ENCODE peak calls at places on chromosomes 16 and 17, in four cellular contexts. K, Y, W and P are unnamed samples.

GRCh38 chr16:67149276-67150057 is 1.3 kb downstream of the B3GNT9 start:
- DNase-seq in Y (no peak), K (no peak), W (no peak), P (no peak)

GRCh38 chr16:59042296-59042695 is 308.2 kb upstream of the GOT2 start:
- DNase-seq in W (no peak), Y (no peak), K (no peak), P (no peak)

GRCh38 chr16:27844826-27845225 is 218.7 kb downstream of the GSG1L start:
- DNase-seq in W (no peak), Y (no peak), K (no peak), P (no peak)

GRCh38 chr17:9028632-9029570 is 7.6 kb downstream of the NTN1 start:
- DNase-seq in Y (no peak), K (no peak), W (no peak), P (no peak)

GRCh38 chr16:72068930-72069329 is 5.9 kb downstream of the HPR start:
- DNase-seq in K (peak; percentile 4), Y (no peak), W (no peak), P (no peak)

GRCh38 chr16:66382966-66383299 is 16.4 kb downstream of the CDH5 start:
- DNase-seq in K (peak; percentile 93), Y (peak; percentile 58), W (no peak), P (no peak)

GRCh38 chr16:81431554-81432353 is 12.9 kb upstream of the CMIP start:
- DNase-seq in W (no peak), K (peak; percentile 77), Y (no peak), P (no peak)

GRCh38 chr17:40038882-40039513 is 15.2 kb downstream of the MED24 start:
- DNase-seq in W (no peak), Y (peak; percentile 56), K (peak; percentile 87), P (no peak)

GRCh38 chr17:46194393-46195216 is 1.4 kb upstream of the KANSL1 start:
- DNase-seq in Y (peak; percentile 84), W (peak; percentile 54), K (peak; percentile 59), P (peak; percentile 89)

GRCh38 chr17:14301279-14301760 is 439 bp downstream of the HS3ST3B1 start:
- DNase-seq in K (no peak), W (peak; percentile 20), Y (peak; percentile 25), P (no peak)

GRCh38 chr16:69482410-69482951 is 58.1 kb downstream of the CYB5B start:
- DNase-seq in W (no peak), K (peak; percentile 27), Y (no peak), P (no peak)

GRCh38 chr16:229731-230281 is 557 bp upstream of the LUC7L start:
- DNase-seq in Y (no peak), W (no peak), K (no peak), P (no peak)

GRCh38 chr17:50268632-50269287 is 5.5 kb upstream of the TMEM92 start:
- DNase-seq in K (peak; percentile 51), W (peak; percentile 5), Y (no peak), P (no peak)

GRCh38 chr16:48353565-48354163 is 31.5 kb downstream of the SIAH1 start:
- DNase-seq in W (peak; percentile 80), K (peak; percentile 75), Y (peak; percentile 81), P (peak; percentile 37)

GRCh38 chr17:29593546-29594440 is 861 bp downstream of the ANKRD13B start:
- DNase-seq in Y (no peak), W (peak; percentile 46), K (peak; percentile 24), P (no peak)

GRCh38 chr16:54928016-54928356 is 2.7 kb upstream of the IRX5 start:
- DNase-seq in W (no peak), Y (no peak), K (no peak), P (no peak)

GRCh38 chr16:66169817-66170216 is 196.7 kb upstream of the CDH5 start:
- DNase-seq in K (no peak), W (no peak), Y (no peak), P (no peak)

GRCh38 chr17:78144736-78145641 is 1.2 kb upstream of the C17orf99 start:
- DNase-seq in Y (no peak), W (no peak), K (no peak), P (no peak)

GRCh38 chr17:50218071-50218759 is 16.8 kb upstream of the COL1A1 start:
- DNase-seq in W (no peak), Y (no peak), K (peak; percentile 65), P (no peak)

GRCh38 chr16:84593825-84594724 is 23.8 kb downstream of the COTL1 start:
- DNase-seq in K (no peak), Y (no peak), W (peak; percentile 73), P (peak; percentile 99)

GRCh38 chr17:42667088-42667951 is 8.2 kb downstream of the TUBG2 start:
- DNase-seq in K (peak; percentile 73), Y (peak; percentile 99), W (no peak), P (no peak)

GRCh38 chr16:89398924-89399323 is 91.4 kb downstream of the ANKRD11 start:
- DNase-seq in W (no peak), Y (no peak), K (no peak), P (no peak)

GRCh38 chr17:63102034-63102433 is 136.0 kb downstream of the TANC2 start:
- DNase-seq in W (no peak), K (no peak), Y (no peak), P (no peak)

GRCh38 chr17:63096426-63096825 is 130.4 kb downstream of the TANC2 start:
- DNase-seq in Y (no peak), W (no peak), K (peak; percentile 88), P (no peak)

GRCh38 chr17:63095459-63095858 is 129.4 kb downstream of the TANC2 start:
- DNase-seq in K (peak; percentile 49), W (no peak), Y (no peak), P (no peak)

GRCh38 chr17:63095879-63096278 is 129.8 kb downstream of the TANC2 start:
- DNase-seq in Y (no peak), K (peak; percentile 8), W (no peak), P (no peak)

DNA sequence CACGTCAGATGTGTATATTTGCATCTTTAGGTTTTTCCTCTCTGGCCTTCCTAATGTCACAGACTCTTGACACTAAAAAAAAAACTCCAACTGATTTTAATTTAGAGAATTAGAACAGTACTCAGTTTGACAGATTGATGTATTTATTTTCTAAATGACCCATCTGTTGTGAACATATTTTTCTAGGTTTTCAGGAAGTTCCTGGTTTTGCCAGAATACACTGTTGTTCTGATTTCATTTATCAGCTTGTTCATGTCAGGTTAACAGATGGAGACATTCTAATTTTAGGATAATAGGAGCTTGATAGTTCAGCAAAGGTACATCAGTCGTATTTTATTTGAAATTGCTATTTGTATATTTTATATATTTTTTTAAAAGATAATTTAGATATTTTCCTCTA is 133.4 kb downstream of the TANC2 start:
- DNase-seq in Y (no peak), W (no peak), K (no peak), P (no peak)
- TF ChIP-seq ELK1 in Y (no peak), W (no peak), K (no peak), P (no peak)

DNA sequence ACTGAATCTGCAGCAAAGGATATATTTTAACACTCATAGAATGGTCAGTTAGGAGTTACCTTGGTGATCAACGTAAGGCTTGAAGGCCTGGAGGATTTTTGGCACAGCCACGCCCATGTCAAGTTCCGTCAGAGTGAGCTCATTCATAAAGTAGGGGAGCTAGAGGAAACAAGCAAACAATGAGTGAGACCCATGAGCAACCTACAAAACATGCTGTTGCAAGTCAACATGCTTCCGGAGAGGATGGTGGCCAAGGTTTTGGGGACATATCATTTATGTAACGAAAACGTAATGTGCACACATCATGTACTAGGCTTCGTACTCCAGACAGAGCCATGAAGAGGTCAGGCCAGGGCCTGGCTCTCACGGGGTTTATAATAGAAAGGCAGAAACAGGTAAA is 41.1 kb upstream of the ERN1 start:
- DNase-seq in K (no peak), W (no peak), Y (no peak), P (no peak)
- TF ChIP-seq ELK1 in K (no peak), W (no peak), Y (no peak), P (no peak)

GRCh38 chr17:73872816-73873215 is 228.6 kb upstream of the SDK2 start:
- DNase-seq in K (no peak), Y (no peak), W (no peak), P (no peak)
- TF ChIP-seq ELK1 in K (no peak), Y (no peak), W (no peak), P (no peak)

DNA sequence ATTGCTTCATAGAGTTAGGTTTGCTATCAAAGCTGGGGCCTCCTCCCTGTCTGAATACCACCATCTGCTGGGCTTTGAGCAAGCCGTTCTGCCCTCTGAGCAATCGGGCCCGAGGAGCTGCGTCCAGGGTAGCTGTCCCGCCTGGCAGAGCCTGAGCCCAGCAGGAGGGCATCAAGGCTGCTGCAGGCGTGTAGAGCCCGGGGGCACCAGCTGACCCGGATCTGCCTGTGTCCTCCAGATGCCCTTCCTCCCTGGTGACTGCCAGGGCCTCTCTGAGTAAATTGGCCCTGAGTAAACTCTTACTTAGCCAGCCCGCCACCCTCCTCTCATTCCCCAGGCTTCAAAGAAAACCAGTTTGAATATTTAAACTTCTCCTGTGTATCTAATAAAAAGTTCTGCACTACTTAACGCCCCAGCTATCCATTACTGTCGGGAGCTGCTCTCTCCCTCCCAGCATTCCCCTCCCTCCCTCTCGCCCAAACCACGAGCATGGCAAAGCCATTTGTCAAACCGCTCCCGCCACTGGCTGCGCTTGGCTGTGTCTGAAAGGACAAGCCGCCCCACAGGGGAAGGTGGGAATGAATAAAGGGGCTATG is 16.4 kb downstream of the CDK5RAP3 start:
- DNase-seq in K (no peak), Y (no peak), W (no peak), P (no peak)
- TF ChIP-seq ELK1 in K (no peak), Y (no peak), W (no peak), P (no peak)

GRCh38 chr16:30569746-30570325 is 1.7 kb downstream of the ZNF688 start:
- DNase-seq in K (no peak), W (no peak), Y (no peak), P (no peak)

GRCh38 chr16:30567991-30568638 is 3.4 kb downstream of the ZNF688 start:
- DNase-seq in K (peak; percentile 74), W (no peak), Y (peak; percentile 45), P (peak; percentile 66)

GRCh38 chr16:30571444-30572322 is at the start of gene ZNF688:
- DNase-seq in K (peak; percentile 96), Y (peak; percentile 97), W (peak; percentile 97), P (peak; percentile 95)

GRCh38 chr16:30567160-30567990 is 4.1 kb downstream of the ZNF688 start:
- DNase-seq in W (no peak), Y (no peak), K (peak; percentile 27), P (no peak)

DNA sequence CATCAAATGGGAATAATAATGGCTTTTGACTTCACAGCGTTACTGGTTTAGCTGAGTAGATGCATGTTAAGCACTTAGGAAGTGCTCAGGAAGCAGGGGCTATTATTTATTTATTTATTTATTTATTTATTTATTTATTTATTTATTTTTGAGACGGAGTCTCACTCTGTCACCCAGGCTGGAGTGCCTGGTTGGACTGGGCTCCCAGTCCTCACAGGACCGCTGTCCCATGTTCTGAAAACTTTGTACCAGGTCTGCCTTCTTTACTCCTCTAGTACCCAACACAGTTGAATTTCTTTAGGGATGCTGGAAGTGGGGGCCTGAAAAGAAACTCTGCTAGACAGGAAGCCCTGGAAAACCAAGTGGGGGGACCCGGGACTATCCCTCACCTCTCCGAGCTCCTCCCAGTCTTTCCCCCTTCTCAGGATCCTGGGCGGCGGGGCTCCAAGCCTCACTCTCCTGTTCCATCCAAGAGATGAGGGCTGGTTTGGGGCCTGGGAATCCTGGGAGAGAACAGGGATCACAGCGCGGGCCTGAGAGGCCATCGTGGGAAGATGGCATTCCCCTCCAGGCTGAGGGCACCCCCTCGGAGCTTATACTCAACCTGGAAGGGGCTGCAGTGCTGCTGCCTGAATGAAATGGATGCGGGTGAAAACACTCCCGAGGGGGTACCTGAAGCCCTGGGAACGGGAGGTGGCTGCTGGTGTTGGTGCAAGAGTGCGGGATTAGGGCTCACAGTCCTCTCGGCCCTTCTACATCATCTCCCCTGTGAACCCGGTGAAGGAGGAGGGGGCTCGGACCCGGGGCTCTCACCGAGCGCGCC is 682 bp downstream of the ZNF688 start:
- DNase-seq in Y (no peak), K (peak; percentile 28), W (peak; percentile 42), P (no peak)
- TF ChIP-seq ELK1 in Y (no peak), K (no peak), W (no peak), P (no peak)